ENCODE peak calls at places on chromosomes 11 and 22, in six cellular contexts. Y is cardiac muscle cell; T is sigmoid colon; N is neuronal stem cell; I is CD8-positive, alpha-beta T cell; Z is left ventricle myocardium inferior. H is an unnamed sample. For H3K4me1, the result is how much of the 10 kb centered on the place peaks cover.

GRCh38 chr22:42389137-42389536 is 43.1 kb downstream of the NFAM1 start:
- DNase-seq in Y (no peak), T (no peak), N (no peak), I (no peak), Z (no peak), H (no peak)

GRCh38 chr11:115244758-115245157 is 259.5 kb downstream of the CADM1 start:
- DNase-seq in Y (no peak), T (no peak), N (no peak), I (no peak), Z (no peak), H (no peak)

GRCh38 chr11:120385110-120385509 is 48.9 kb downstream of the ARHGEF12 start:
- DNase-seq in Y (no peak), T (no peak), N (no peak), I (no peak), Z (no peak), H (no peak)

GRCh38 chr11:20099527-20099926 is 60.7 kb downstream of the DBX1 start:
- DNase-seq in Y (no peak), T (no peak), N (no peak), I (no peak), Z (no peak), H (no peak)

GRCh38 chr11:134098566-134099184 is 29.8 kb downstream of the JAM3 start:
- DNase-seq in Y (peak), T (no peak), N (no peak), I (no peak), Z (no peak), H (peak)

GRCh38 chr11:46364056-46364455 is 16.8 kb downstream of the DGKZ start:
- DNase-seq in Y (no peak), T (no peak), N (no peak), I (no peak), Z (no peak), H (no peak)

GRCh38 chr11:59358020-59358419 is 675 bp upstream of the OR5AN1 start:
- DNase-seq in Y (no peak), T (no peak), N (no peak), I (no peak), Z (no peak), H (no peak)

GRCh38 chr22:35540600-35541253 is at the start of gene RASD2:
- DNase-seq in Y (peak), T (peak), N (no peak), I (no peak), Z (peak), H (peak)

GRCh38 chr22:35910013-35910860 is 118.4 kb downstream of the RBFOX2 start:
- DNase-seq in Y (peak), T (no peak), N (no peak), I (no peak), Z (no peak), H (no peak)

GRCh38 chr11:65440831-65441499 is 18.4 kb downstream of the NEAT1 start:
- DNase-seq in Y (no peak), T (peak), N (no peak), I (no peak), Z (no peak), H (no peak)

GRCh38 chr11:78641541-78641940 is 66.9 kb upstream of the NARS2 start:
- DNase-seq in Y (no peak), T (no peak), N (no peak), I (no peak), Z (no peak), H (no peak)

GRCh38 chr11:118342503-118343161 is at the start of gene CD3D:
- DNase-seq in Y (no peak), T (no peak), N (no peak), I (no peak), Z (no peak), H (no peak)

GRCh38 chr22:37269930-37270678 is 12.2 kb upstream of the CYTH4 start:
- DNase-seq in Y (no peak), T (no peak), N (no peak), I (no peak), Z (no peak), H (no peak)

GRCh38 chr11:116504541-116505149 is 268.1 kb downstream of the BUD13 start:
- DNase-seq in Y (no peak), T (no peak), N (no peak), I (no peak), Z (no peak), H (no peak)

GRCh38 chr11:29336727-29337212 is 680.1 kb downstream of the KCNA4 start:
- DNase-seq in Y (no peak), T (no peak), N (no peak), I (no peak), Z (no peak), H (no peak)

GRCh38 chr11:68783216-68783821 is 32.0 kb upstream of the TESMIN start:
- DNase-seq in Y (peak), T (no peak), N (no peak), I (no peak), Z (peak), H (no peak)

GRCh38 chr11:34564807-34565241 is 51.2 kb upstream of the ELF5 start:
- DNase-seq in Y (no peak), T (no peak), N (no peak), I (no peak), Z (no peak), H (no peak)

GRCh38 chr11:59186130-59186594 is 14.2 kb downstream of the DTX4 start:
- DNase-seq in Y (no peak), T (no peak), N (no peak), I (no peak), Z (no peak), H (peak)

GRCh38 chr22:37284807-37285355 is 2.6 kb downstream of the CYTH4 start:
- DNase-seq in Y (peak), T (peak), N (no peak), I (no peak), Z (peak), H (no peak)

GRCh38 chr22:20653012-20653794 is 120.7 kb upstream of the SERPIND1 start:
- DNase-seq in Y (no peak), T (peak), N (no peak), I (no peak), Z (no peak), H (no peak)

GRCh38 chr22:19844423-19845368 is 10.0 kb downstream of the GNB1L start:
- DNase-seq in Y (no peak), T (peak), N (no peak), I (no peak), Z (peak), H (no peak)

GRCh38 chr11:69948256-69949141 is 129.3 kb upstream of the FGF3 start:
- DNase-seq in Y (no peak), T (no peak), N (no peak), I (no peak), Z (peak), H (peak)

GRCh38 chr11:122656631-122657101 is 1.1 kb downstream of the UBASH3B start:
- DNase-seq in Y (peak), T (peak), N (peak), I (no peak), Z (peak), H (peak)

GRCh38 chr22:46053563-46054090 is 76.7 kb upstream of the WNT7B start:
- DNase-seq in Y (no peak), T (peak), N (no peak), I (peak), Z (peak), H (peak)

GRCh38 chr11:19220903-19221682 is 19.3 kb upstream of the CSRP3 start:
- DNase-seq in Y (no peak), T (no peak), N (no peak), I (no peak), Z (no peak), H (no peak)

GRCh38 chr22:33677536-33677935 is 242.7 kb downstream of the LARGE1 start:
- DNase-seq in Y (no peak), T (no peak), N (no peak), I (no peak), Z (no peak), H (no peak)

GRCh38 chr22:27270818-27271510 is 530.6 kb downstream of the MN1 start:
- DNase-seq in Y (peak), T (no peak), N (no peak), I (no peak), Z (peak), H (no peak)

DNA sequence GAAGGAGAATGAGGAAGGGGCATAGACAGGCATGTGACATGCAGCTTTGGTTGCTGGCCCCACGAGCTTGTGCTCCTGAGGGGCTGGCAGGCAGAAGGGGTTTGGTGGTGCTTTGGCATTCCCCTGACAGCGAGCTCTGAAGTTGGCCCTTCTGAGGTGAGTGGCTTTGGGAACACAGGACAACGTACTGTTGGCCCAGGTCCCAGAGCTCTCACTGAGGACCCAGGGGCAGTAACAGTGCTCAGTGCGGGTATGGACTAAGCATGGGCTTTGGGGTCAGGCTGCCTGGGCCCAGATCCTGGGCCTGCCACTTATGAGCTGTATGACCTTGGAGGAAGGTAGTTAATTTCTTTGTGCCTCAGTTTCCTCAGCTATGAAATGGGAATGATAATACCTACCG is 46.6 kb downstream of the IRAG1 start:
- DNase-seq in Y (no peak), T (peak), N (no peak), I (no peak), Z (no peak), H (no peak)
- H3K4me1 ChIP-seq in Y (under half), T (under half), N (under half), I (under half), Z (under half), H (under half)

GRCh38 chr11:31808721-31809542 is 2.2 kb downstream of the PAX6 start:
- DNase-seq in Y (no peak), T (no peak), N (no peak), I (no peak), Z (no peak), H (no peak)

GRCh38 chr11:31806186-31806943 is 4.8 kb downstream of the PAX6 start:
- DNase-seq in Y (no peak), T (no peak), N (no peak), I (no peak), Z (no peak), H (no peak)

GRCh38 chr11:31806944-31807790 is 4.0 kb downstream of the PAX6 start:
- DNase-seq in Y (no peak), T (no peak), N (no peak), I (no peak), Z (no peak), H (no peak)

GRCh38 chr11:31808268-31808667 is 2.9 kb downstream of the PAX6 start:
- DNase-seq in Y (no peak), T (no peak), N (no peak), I (no peak), Z (no peak), H (no peak)

GRCh38 chr11:31807791-31808074 is 3.4 kb downstream of the PAX6 start:
- DNase-seq in Y (no peak), T (no peak), N (no peak), I (no peak), Z (no peak), H (no peak)
- H3K4me1 ChIP-seq in Y (under half), T (under half), N (under half), I (half or more), Z (half or more), H (under half)

DNA sequence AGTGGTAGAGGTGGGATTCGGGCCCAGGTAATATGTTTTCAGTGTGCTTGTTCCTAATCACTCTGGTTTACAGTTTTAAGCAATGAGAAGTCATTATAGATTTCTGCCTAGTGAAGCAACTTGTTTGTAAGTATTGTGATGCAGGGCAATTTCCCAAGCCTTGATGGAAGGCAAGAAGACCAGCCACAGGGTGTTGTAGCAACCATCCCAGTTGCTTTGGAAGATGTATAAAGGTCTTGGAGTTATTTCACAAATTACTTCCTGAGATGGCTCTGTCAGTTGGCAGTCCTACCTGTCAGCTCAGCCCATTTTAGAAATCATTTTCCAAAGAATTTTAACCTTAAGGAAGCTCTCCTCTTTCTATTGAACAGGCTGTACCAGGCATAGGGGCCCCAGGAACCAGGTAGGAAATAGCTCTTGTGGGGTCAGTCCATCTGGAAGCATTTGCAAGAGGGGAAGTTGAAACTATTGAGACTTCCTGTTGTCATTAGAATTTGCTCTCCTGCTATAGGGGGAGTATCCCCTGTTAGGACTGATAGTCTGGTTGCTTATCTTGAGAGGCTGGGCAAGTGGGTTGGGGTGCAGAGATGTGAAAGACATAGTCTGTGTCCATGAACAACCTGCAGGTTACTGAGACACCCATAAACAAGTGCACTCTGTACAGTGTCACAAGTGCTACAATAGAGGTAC is 47.9 kb downstream of the STIM1 start:
- DNase-seq in Y (no peak), T (no peak), N (no peak), I (no peak), Z (no peak), H (no peak)
- H3K4me1 ChIP-seq in Y (under half), T (under half), N (under half), I (half or more), Z (under half), H (under half)

GRCh38 chr11:73257342-73258103 is 14.6 kb upstream of the P2RY6 start:
- DNase-seq in Y (peak), T (peak), N (no peak), I (no peak), Z (no peak), H (peak)
- H3K4me1 ChIP-seq in Y (under half), T (under half), N (under half), I (under half), Z (under half), H (under half)

GRCh38 chr11:104033561-104033960 is 2.9 kb upstream of the DDI1 start:
- DNase-seq in Y (no peak), T (no peak), N (no peak), I (no peak), Z (no peak), H (no peak)

GRCh38 chr11:104024572-104024971 is 11.9 kb upstream of the DDI1 start:
- DNase-seq in Y (no peak), T (no peak), N (no peak), I (no peak), Z (no peak), H (no peak)

GRCh38 chr11:104033134-104033533 is 3.3 kb upstream of the DDI1 start:
- DNase-seq in Y (no peak), T (no peak), N (no peak), I (no peak), Z (no peak), H (peak)

GRCh38 chr11:104028476-104028875 is 8.0 kb upstream of the DDI1 start:
- DNase-seq in Y (no peak), T (no peak), N (no peak), I (no peak), Z (no peak), H (no peak)
- H3K4me1 ChIP-seq in Y (under half), T (under half), N (under half), I (under half), Z (under half), H (under half)

DNA sequence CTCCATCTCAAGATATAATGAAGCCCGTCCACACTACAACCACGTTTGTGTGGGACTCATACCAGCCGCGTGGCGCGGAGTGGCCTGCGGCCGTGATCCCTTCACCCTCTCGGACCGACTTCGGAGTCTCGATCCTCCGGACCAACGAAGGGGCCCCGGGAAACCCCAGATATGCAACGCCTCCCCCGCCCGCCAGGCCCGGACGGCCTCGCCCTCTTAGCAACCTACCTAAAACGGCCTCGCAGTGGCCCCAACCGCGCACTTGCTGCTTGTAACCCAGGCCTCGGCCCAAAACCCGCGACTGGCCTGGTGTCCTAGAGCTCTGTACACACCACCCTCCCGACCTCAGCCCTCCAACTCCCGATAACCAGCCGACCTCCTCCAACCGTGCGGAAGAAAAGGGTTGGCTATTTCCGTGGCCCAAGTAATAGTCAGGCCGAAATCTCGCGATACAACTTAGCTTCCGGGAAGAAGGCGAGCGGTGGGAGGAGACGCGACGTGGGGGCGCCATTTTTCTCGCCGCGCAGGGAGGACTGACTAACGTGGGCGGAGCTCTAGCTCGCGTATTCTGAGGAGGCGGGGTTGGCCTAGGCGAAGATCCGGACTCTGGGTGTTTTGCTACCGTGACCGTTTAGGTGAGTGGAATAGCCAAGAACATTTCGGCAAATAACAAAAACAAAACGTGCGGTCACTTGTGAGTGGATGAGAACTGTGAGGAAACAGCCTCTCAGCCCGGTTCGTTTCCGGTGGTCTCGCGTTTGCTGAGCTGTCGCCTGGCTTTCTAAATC is at the start of the genes C11orf54 and TAF1D:
- DNase-seq in Y (peak), T (peak), N (peak), I (peak), Z (peak), H (peak)
- H3K4me1 ChIP-seq in Y (under half), T (under half), N (under half), I (under half), Z (half or more), H (half or more)